ENCODE peak calls at places on chromosome 7, in five cellular contexts. G is substantia nigra, N is A549, S is tibial nerve, Y is hepatocyte. L is an unnamed sample.

GRCh38 chr7:133060016-133060415 is 21.9 kb downstream of the CHCHD3 start:
- DNase-seq in G (no peak), S (no peak), N (no peak), Y (no peak), L (no peak)

GRCh38 chr7:28490831-28491230 is 78.5 kb downstream of the CREB5 start:
- DNase-seq in G (no peak), S (no peak), Y (no peak), N (no peak), L (no peak)

GRCh38 chr7:79471283-79471682 is 17.8 kb upstream of the MAGI2 start:
- DNase-seq in N (no peak), G (no peak), Y (no peak), S (no peak), L (no peak)

GRCh38 chr7:5459084-5459483 is 35.5 kb upstream of the TNRC18 start:
- DNase-seq in G (no peak), S (no peak), N (no peak), Y (no peak), L (no peak)

GRCh38 chr7:22667562-22668239 is 59.3 kb upstream of the IL6 start:
- DNase-seq in N (peak), G (no peak), S (no peak), Y (peak), L (no peak)

GRCh38 chr7:18212308-18212707 is 184.7 kb upstream of the PRPS1L1 start:
- DNase-seq in Y (no peak), G (no peak), S (no peak), N (no peak), L (no peak)

GRCh38 chr7:151276651-151277590 is 28.4 kb upstream of the SMARCD3 start:
- DNase-seq in G (peak), S (no peak), Y (peak), N (peak), L (peak)

GRCh38 chr7:129332354-129333056 is 101.7 kb upstream of the STRIP2 start:
- DNase-seq in N (peak), G (no peak), Y (no peak), S (no peak), L (no peak)

GRCh38 chr7:111410899-111411298 is 151.4 kb downstream of the IMMP2L start:
- DNase-seq in G (no peak), S (no peak), Y (no peak), N (no peak), L (no peak)

GRCh38 chr7:67470256-67470751 is 473.7 kb downstream of the TYW1 start:
- DNase-seq in S (no peak), Y (peak), N (no peak), G (peak), L (peak)

GRCh38 chr7:96178581-96178980 is 143.3 kb downstream of the SLC25A13 start:
- DNase-seq in Y (no peak), S (no peak), N (no peak), G (no peak), L (no peak)

GRCh38 chr7:84058311-84059076 is 136.1 kb downstream of the SEMA3A start:
- DNase-seq in S (no peak), Y (no peak), G (no peak), N (peak), L (no peak)

GRCh38 chr7:110130669-110131068 is 960.3 kb upstream of the LRRN3 start:
- DNase-seq in S (no peak), N (peak), Y (no peak), G (no peak), L (no peak)

GRCh38 chr7:17989546-17989945 is 38.1 kb downstream of the PRPS1L1 start:
- DNase-seq in S (no peak), N (no peak), Y (no peak), G (no peak), L (no peak)

GRCh38 chr7:74010407-74010806 is 17.6 kb upstream of the ELN start:
- DNase-seq in S (no peak), Y (no peak), G (no peak), N (no peak), L (no peak)

GRCh38 chr7:107559864-107560263 is 3.9 kb downstream of the COG5 start:
- DNase-seq in G (no peak), Y (no peak), N (no peak), S (no peak), L (no peak)

GRCh38 chr7:76069238-76069638 is 21.3 kb downstream of the MDH2 start:
- DNase-seq in Y (peak), G (peak), N (peak), S (no peak), L (no peak)

GRCh38 chr7:157651366-157652160 is 314.8 kb downstream of the DNAJB6 start:
- DNase-seq in N (no peak), S (no peak), Y (no peak), G (no peak), L (no peak)

GRCh38 chr7:155405399-155406318 is 52.3 kb upstream of the EN2 start:
- DNase-seq in Y (no peak), N (no peak), G (peak), S (no peak), L (no peak)

GRCh38 chr7:73964786-73965185 is 63.2 kb upstream of the ELN start:
- DNase-seq in S (no peak), N (no peak), Y (no peak), G (no peak), L (no peak)

GRCh38 chr7:24419070-24419469 is 135.1 kb downstream of the NPY start:
- DNase-seq in N (peak), S (no peak), Y (no peak), G (no peak), L (no peak)

GRCh38 chr7:28865494-28866257 is 92.5 kb downstream of the TRIL start:
- DNase-seq in Y (peak), S (no peak), N (no peak), G (no peak), L (no peak)

GRCh38 chr7:36208997-36209813 is 56.2 kb downstream of the EEPD1 start:
- DNase-seq in Y (no peak), G (no peak), S (no peak), N (peak), L (no peak)

GRCh38 chr7:618539-619355 is 99.1 kb upstream of the PDGFA start:
- DNase-seq in N (no peak), S (no peak), G (no peak), Y (peak), L (no peak)

GRCh38 chr7:24812313-24812945 is 55.2 kb upstream of the GSDME start:
- DNase-seq in S (no peak), G (peak), Y (peak), N (peak), L (no peak)

GRCh38 chr7:7696458-7697119 is 21.8 kb downstream of the RPA3 start:
- DNase-seq in N (no peak), Y (peak), S (no peak), G (no peak), L (no peak)

GRCh38 chr7:121853307-121853706 is 19.7 kb upstream of the PTPRZ1 start:
- DNase-seq in S (no peak), N (no peak), Y (no peak), G (no peak), L (no peak)

GRCh38 chr7:142714375-142714774 is 34.9 kb upstream of the PRSS1 start:
- DNase-seq in N (no peak), G (no peak), S (no peak), Y (no peak), L (no peak)

GRCh38 chr7:102089175-102090098 is 197.2 kb upstream of the SH2B2 start:
- DNase-seq in S (no peak), G (no peak), N (no peak), Y (no peak), L (no peak)

GRCh38 chr7:106609416-106609815 is 51.5 kb downstream of the CCDC71L start:
- DNase-seq in S (no peak), G (no peak), N (no peak), Y (no peak), L (no peak)

GRCh38 chr7:25194036-25194435 is 34.2 kb downstream of the NPVF start:
- DNase-seq in G (no peak), N (no peak), Y (no peak), S (no peak), L (no peak)

GRCh38 chr7:19989906-19990305 is 216.5 kb upstream of the TMEM196 start:
- DNase-seq in Y (no peak), N (no peak), G (no peak), S (no peak), L (no peak)

DNA sequence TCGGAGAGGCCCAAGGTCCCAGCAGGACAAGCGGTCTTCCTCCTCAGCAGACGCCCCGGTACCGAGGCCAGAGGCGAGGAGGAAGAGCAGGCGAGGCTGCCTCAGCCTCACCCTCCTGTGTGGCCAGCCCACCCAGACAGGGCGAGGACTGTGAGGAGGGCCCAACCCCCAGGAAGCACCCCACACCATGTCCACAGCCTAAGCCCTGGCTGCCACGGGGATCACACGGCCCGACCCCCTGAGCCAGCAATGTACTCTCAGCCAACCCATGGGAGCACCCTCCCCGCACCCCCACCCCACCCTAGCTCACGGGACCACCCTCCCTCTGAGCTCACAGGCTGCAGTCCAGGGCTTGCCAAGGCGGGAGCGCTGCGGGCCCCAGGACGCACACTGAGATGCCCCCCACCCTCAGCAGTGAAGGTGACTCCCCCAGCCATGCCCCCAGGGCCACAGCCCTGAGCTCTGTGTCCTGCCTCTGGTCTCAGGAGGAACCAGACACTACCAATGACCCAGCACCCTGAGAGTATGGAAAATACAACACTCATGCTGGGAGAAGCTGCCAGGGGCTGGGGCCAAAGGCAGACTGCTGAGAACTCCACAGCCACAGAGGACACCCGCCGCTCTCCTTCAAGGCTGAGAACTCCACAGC is 93.6 kb downstream of the MAD1L1 start:
- DNase-seq in S (no peak), G (no peak), Y (no peak), N (no peak), L (no peak)
- H3K27ac ChIP-seq in S (no peak), G (no peak), Y (no peak), N (no peak), L (no peak)

GRCh38 chr7:117218700-117219099 is 104.2 kb downstream of the WNT2 start:
- DNase-seq in N (no peak), G (no peak), S (no peak), Y (no peak), L (no peak)

GRCh38 chr7:117216436-117217069 is 106.3 kb downstream of the WNT2 start:
- DNase-seq in N (no peak), G (no peak), Y (no peak), S (no peak), L (no peak)

GRCh38 chr7:117217636-117218035 is 105.2 kb downstream of the WNT2 start:
- DNase-seq in S (no peak), N (no peak), G (no peak), Y (no peak), L (no peak)

GRCh38 chr7:117216010-117216409 is 106.8 kb downstream of the WNT2 start:
- DNase-seq in G (no peak), N (no peak), S (no peak), Y (no peak), L (no peak)

DNA sequence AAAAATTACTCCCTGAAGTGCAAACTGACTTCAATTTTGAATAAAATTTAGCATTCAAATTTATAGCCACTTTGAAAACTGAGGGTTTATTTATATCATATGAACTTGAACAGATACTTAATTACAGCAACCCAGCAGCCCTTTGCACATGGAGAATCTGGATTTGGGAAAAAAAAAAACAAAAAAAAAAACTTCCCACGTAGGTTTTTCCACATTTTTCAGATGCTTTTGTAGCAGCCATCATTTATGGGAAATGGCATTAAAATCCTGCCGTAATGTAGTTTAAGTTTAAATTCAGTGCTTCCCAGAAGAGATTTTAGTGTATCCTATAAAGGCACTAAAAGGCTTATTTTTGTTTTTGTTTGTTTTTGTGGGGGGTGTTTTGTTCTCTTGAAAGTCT is 105.7 kb downstream of the WNT2 start:
- DNase-seq in S (no peak), G (no peak), N (no peak), Y (no peak), L (no peak)
- H3K27ac ChIP-seq in S (no peak), G (no peak), N (no peak), Y (peak), L (no peak)

DNA sequence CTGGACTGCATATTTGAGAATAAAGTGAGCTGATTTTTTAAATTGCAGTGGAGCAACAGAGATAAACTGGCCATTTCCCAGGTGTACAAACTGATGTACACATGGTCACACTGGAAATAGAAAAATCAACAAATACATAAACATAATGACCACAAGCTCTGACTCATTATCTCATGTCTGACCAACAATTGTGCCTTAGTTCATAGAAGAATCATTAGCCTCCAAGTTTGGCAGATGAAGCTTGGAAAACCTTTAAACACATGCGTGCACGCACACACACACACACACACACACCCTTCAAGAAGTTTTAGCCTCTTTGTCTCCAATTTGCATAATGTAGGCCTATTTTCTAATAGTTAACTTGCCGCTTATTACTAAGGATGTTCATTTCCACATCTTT is 308.9 kb upstream of the POM121L12 start:
- DNase-seq in N (no peak), Y (no peak), S (no peak), G (no peak), L (no peak)
- H3K27ac ChIP-seq in N (no peak), Y (no peak), S (no peak), G (no peak), L (no peak)

DNA sequence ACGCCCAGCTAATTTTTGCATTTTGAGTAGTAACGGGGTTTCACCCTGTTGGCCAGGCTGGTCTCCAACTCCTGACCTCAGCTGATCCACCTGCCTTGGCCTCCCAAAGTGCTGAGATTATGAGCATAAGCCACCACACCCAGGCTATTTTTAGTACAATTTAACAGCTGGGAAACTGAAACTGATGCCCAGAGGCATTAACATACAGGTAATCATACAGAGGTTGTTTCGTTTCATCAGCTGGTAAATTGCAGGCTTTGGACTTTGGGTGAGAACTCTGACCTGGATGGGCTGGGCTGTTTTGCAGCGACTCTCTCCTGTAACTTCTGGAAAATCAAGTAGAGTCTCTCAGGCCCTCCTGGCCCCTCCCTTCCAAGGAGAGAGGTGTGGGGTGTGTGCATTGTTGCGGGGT is 6.2 kb upstream of the ACHE start:
- DNase-seq in S (no peak), N (no peak), Y (peak), G (no peak), L (no peak)
- H3K27ac ChIP-seq in S (no peak), N (no peak), Y (peak), G (no peak), L (no peak)

DNA sequence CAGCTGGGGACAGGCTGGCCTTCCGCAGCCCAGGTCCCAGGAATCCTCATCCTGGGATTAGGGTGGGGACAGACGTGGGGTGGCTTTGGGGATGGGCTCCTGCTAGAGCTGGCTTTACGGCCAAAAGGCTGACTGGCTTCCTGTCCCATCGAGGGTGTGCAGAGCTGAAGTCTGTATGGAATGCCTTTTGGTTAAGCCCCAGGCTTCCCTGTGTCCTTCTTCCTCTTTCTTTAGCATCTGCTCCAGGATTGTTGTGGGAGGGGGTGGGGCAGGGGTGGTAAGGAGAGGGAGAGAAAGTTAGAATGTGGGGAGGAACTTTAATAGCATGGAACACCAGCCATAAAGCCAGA is 59.3 kb upstream of the AQP1 start:
- DNase-seq in G (no peak), S (no peak), N (no peak), Y (no peak), L (no peak)
- H3K27ac ChIP-seq in G (no peak), S (peak), N (no peak), Y (peak), L (no peak)

GRCh38 chr7:8747338-8747737 is 313.9 kb downstream of the NXPH1 start:
- DNase-seq in N (no peak), G (no peak), S (no peak), Y (no peak), L (no peak)

GRCh38 chr7:8753355-8753754 is 319.9 kb downstream of the NXPH1 start:
- DNase-seq in N (no peak), G (no peak), Y (no peak), S (no peak), L (no peak)

GRCh38 chr7:8751557-8752231 is 318.3 kb downstream of the NXPH1 start:
- DNase-seq in G (no peak), S (no peak), Y (no peak), N (no peak), L (no peak)
- H3K27ac ChIP-seq in G (no peak), S (no peak), Y (no peak), N (no peak), L (no peak)

GRCh38 chr7:55245271-55245723 is 119.8 kb upstream of the LANCL2 start:
- DNase-seq in S (no peak), N (no peak), G (peak), Y (no peak), L (no peak)

GRCh38 chr7:55248526-55248925 is 116.6 kb upstream of the LANCL2 start:
- DNase-seq in N (no peak), Y (no peak), S (no peak), G (no peak), L (no peak)

GRCh38 chr7:55244346-55244745 is 120.8 kb upstream of the LANCL2 start:
- DNase-seq in G (no peak), S (no peak), Y (no peak), N (no peak), L (no peak)

GRCh38 chr7:55247466-55247865 is 117.7 kb upstream of the LANCL2 start:
- DNase-seq in N (no peak), S (no peak), Y (no peak), G (no peak), L (no peak)

DNA sequence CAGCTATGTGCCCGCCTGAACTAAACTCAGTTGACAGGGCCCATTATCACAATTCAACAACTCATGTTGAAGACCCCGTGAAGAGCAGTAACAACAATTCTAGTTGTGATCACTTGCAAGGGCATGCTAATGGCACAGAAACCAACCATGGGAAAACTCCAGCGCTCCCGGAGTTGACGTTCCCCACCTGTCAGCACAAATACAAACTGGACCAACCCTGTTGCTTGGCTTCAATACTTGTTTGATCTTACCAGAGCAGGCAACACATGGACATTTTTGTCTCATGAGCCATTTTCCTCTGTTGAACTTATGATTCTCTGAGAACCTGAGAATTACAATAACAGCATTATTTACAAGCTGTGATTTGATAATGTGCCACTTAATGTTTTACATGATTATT is 119.0 kb upstream of the LANCL2 start:
- DNase-seq in G (no peak), Y (no peak), S (no peak), N (no peak), L (no peak)
- H3K27ac ChIP-seq in G (no peak), Y (no peak), S (no peak), N (no peak), L (no peak)

GRCh38 chr7:41205600-41205999 is 497.3 kb downstream of the INHBA start:
- DNase-seq in G (no peak), N (no peak), Y (no peak), S (no peak), L (no peak)
- H3K27ac ChIP-seq in G (no peak), N (no peak), Y (no peak), S (no peak), L (no peak)